ENCODE peak calls at places on chromosomes 4 and X, in nine cellular contexts. A, T, Z, J, I, O, C, U and S are unnamed samples.

GRCh38 chr4:151801547-151802516 is 41.0 kb upstream of the GATB start:
- DNase-seq in O (no peak), I (no peak), U (peak; percentile 26), J (no peak), Z (peak; percentile 38), T (peak; percentile 71), C (peak; percentile 17), A (peak; percentile 58), S (peak; percentile 33)

GRCh38 chr4:155909615-155910226 is 6.2 kb downstream of the TDO2 start:
- DNase-seq in A (no peak), C (no peak), Z (no peak), T (no peak), J (no peak), O (no peak), I (no peak), U (no peak), S (no peak)

GRCh38 chr4:19844436-19844835 is 407.3 kb upstream of the SLIT2 start:
- DNase-seq in A (no peak), C (no peak), O (no peak), J (no peak), U (no peak), Z (no peak), T (peak; percentile 39), I (no peak), S (no peak)

GRCh38 chr4:96343836-96344235 is 503.9 kb downstream of the PDHA2 start:
- DNase-seq in I (no peak), C (no peak), A (no peak), U (no peak), T (no peak), J (no peak), Z (no peak), O (no peak), S (no peak)

GRCh38 chrX:29604381-29604780 is 611.0 kb upstream of the MAGEB2 start:
- DNase-seq in O (no peak), J (no peak), Z (no peak), C (no peak), U (no peak), I (no peak), T (no peak), A (no peak), S (no peak)

GRCh38 chrX:113539599-113540356 is 699.1 kb upstream of the AMOT start:
- DNase-seq in O (no peak), I (no peak), T (no peak), C (no peak), Z (no peak), A (no peak), U (no peak), J (no peak), S (no peak)

GRCh38 chrX:42219231-42219630 is 295.9 kb upstream of the CASK start:
- DNase-seq in C (no peak), Z (no peak), J (no peak), T (no peak), O (no peak), U (no peak), I (no peak), A (no peak), S (no peak)

GRCh38 chr4:99390060-99390459 is 37.5 kb upstream of the ADH1C start:
- DNase-seq in J (no peak), Z (no peak), O (no peak), C (no peak), A (no peak), U (no peak), T (peak; percentile 14), I (no peak), S (no peak)

GRCh38 chr4:38161208-38162113 is 201.3 kb downstream of the PTTG2 start:
- DNase-seq in I (no peak), J (no peak), U (no peak), A (no peak), T (no peak), O (no peak), C (no peak), Z (no peak), S (no peak)

GRCh38 chr4:88177981-88178632 is 19.7 kb upstream of the ABCG2 start:
- DNase-seq in A (no peak), U (no peak), I (no peak), Z (no peak), T (peak; percentile 89), J (peak; percentile 15), O (no peak), C (no peak), S (peak; percentile 90)

GRCh38 chrX:12115377-12115776 is 22.9 kb upstream of the FRMPD4 start:
- DNase-seq in I (no peak), T (no peak), Z (no peak), J (no peak), C (no peak), O (no peak), U (no peak), A (no peak), S (peak; percentile 1)

GRCh38 chrX:45322382-45322781 is 121.7 kb upstream of the DIPK2B start:
- DNase-seq in Z (no peak), C (no peak), I (no peak), O (peak; percentile 5), U (no peak), T (peak; percentile 82), J (no peak), A (no peak), S (peak; percentile 1)

GRCh38 chr4:85147481-85148076 is 181.1 kb upstream of the WDFY3 start:
- DNase-seq in J (no peak), U (no peak), T (peak; percentile 60), I (peak; percentile 68), A (no peak), O (peak; percentile 56), Z (no peak), C (peak; percentile 5), S (peak; percentile 49)

GRCh38 chr4:143391895-143392294 is 55.2 kb downstream of the GAB1 start:
- DNase-seq in T (peak; percentile 65), A (no peak), I (no peak), Z (no peak), C (no peak), J (no peak), O (no peak), U (no peak), S (no peak)

GRCh38 chr4:141972950-141973349 is 336.6 kb downstream of the IL15 start:
- DNase-seq in U (no peak), I (no peak), T (no peak), A (no peak), C (no peak), Z (no peak), O (no peak), J (no peak), S (no peak)

GRCh38 chrX:46649421-46650260 is 76.1 kb downstream of the CHST7 start:
- DNase-seq in T (no peak), I (peak; percentile 48), O (no peak), U (no peak), J (no peak), C (no peak), A (no peak), Z (no peak), S (peak; percentile 32)

GRCh38 chrX:13180807-13181206 is 136.4 kb upstream of the FAM9C start:
- DNase-seq in I (no peak), U (no peak), O (no peak), J (no peak), C (no peak), T (peak; percentile 61), Z (no peak), A (no peak), S (peak; percentile 37)

GRCh38 chrX:127207326-127207725 is 387.8 kb downstream of the PRR32 start:
- DNase-seq in T (no peak), U (no peak), O (no peak), I (no peak), Z (no peak), C (no peak), J (no peak), A (no peak), S (no peak)

GRCh38 chr4:188934320-188934975 is 795.2 kb downstream of the TRIML1 start:
- DNase-seq in J (no peak), C (no peak), O (no peak), U (no peak), A (no peak), Z (no peak), I (no peak), T (peak; percentile 66), S (no peak)

GRCh38 chr4:7448036-7448435 is 13.3 kb upstream of the PSAPL1 start:
- DNase-seq in Z (no peak), O (no peak), A (no peak), J (no peak), C (no peak), I (no peak), U (no peak), T (no peak), S (no peak)

GRCh38 chr4:75698162-75698962 is 25.2 kb upstream of the G3BP2 start:
- DNase-seq in O (no peak), J (no peak), C (peak; percentile 25), Z (no peak), A (no peak), U (no peak), I (no peak), T (no peak), S (peak; percentile 23)

GRCh38 chr4:15037923-15038541 is 35.8 kb downstream of the CPEB2 start:
- DNase-seq in T (peak; percentile 6), J (no peak), I (no peak), A (no peak), C (no peak), O (no peak), U (no peak), Z (no peak), S (no peak)

GRCh38 chr4:187477224-187477623 is 518.3 kb upstream of the ZFP42 start:
- DNase-seq in U (no peak), T (no peak), A (no peak), J (no peak), O (no peak), I (no peak), Z (no peak), C (no peak), S (no peak)

GRCh38 chr4:38572798-38573197 is 91.2 kb upstream of the KLF3 start:
- DNase-seq in J (no peak), T (no peak), Z (no peak), A (no peak), C (no peak), I (no peak), U (no peak), O (no peak), S (no peak)

GRCh38 chr4:123821861-123822260 is 425.3 kb downstream of the SPRY1 start:
- DNase-seq in I (no peak), C (no peak), U (no peak), A (no peak), O (no peak), T (peak; percentile 26), J (no peak), Z (no peak), S (no peak)

GRCh38 chr4:88908003-88908402 is 149.0 kb downstream of the FAM13A start:
- DNase-seq in A (no peak), O (no peak), C (no peak), Z (no peak), T (no peak), I (no peak), J (no peak), U (no peak), S (no peak)

GRCh38 chr4:123943976-123944375 is 547.4 kb downstream of the SPRY1 start:
- DNase-seq in J (no peak), A (no peak), T (no peak), I (no peak), Z (no peak), C (no peak), U (no peak), O (no peak), S (no peak)